ENCODE peak calls at places on chromosomes 1 and 21, in nine cellular contexts. One of them, this sample, is unnamed.

GRCh38 chr1:79785964-79786363 is 779.4 kb upstream of the ADGRL4 start:
- DNase-seq in AG04450: no peak
- DNase-seq in heart right ventricle: no peak
- DNase-seq in ovary: no peak
- DNase-seq in cardiac muscle cell: no peak
- DNase-seq in A549: no peak
- DNase-seq in foreskin fibroblast: no peak
- DNase-seq in AG04449: no peak
- DNase-seq in lower lobe of right lung: no peak
- DNase-seq in this sample: no peak

GRCh38 chr1:210262167-210262896 is 29.7 kb downstream of the SERTAD4 start:
- DNase-seq in ovary: peak; percentile 40
- DNase-seq in AG04450: peak; percentile 58
- DNase-seq in AG04449: no peak
- DNase-seq in A549: no peak
- DNase-seq in cardiac muscle cell: no peak
- DNase-seq in foreskin fibroblast: peak; percentile 94
- DNase-seq in heart right ventricle: peak; percentile 67
- DNase-seq in lower lobe of right lung: no peak
- DNase-seq in this sample: peak; percentile 94

GRCh38 chr1:240148333-240148732 is 56.6 kb downstream of the FMN2 start:
- DNase-seq in AG04449: no peak
- DNase-seq in heart right ventricle: no peak
- DNase-seq in A549: no peak
- DNase-seq in AG04450: no peak
- DNase-seq in lower lobe of right lung: no peak
- DNase-seq in cardiac muscle cell: no peak
- DNase-seq in ovary: no peak
- DNase-seq in foreskin fibroblast: no peak
- DNase-seq in this sample: no peak

GRCh38 chr21:15051652-15052554 is 12.9 kb downstream of the NRIP1 start:
- DNase-seq in lower lobe of right lung: no peak
- DNase-seq in foreskin fibroblast: no peak
- DNase-seq in cardiac muscle cell: peak; percentile 26
- DNase-seq in AG04450: no peak
- DNase-seq in AG04449: no peak
- DNase-seq in A549: no peak
- DNase-seq in heart right ventricle: no peak
- DNase-seq in ovary: no peak
- DNase-seq in this sample: no peak

GRCh38 chr1:119040906-119041305 is 52.8 kb upstream of the TBX15 start:
- DNase-seq in A549: no peak
- DNase-seq in AG04449: no peak
- DNase-seq in ovary: peak; percentile 41
- DNase-seq in lower lobe of right lung: no peak
- DNase-seq in foreskin fibroblast: peak; percentile 89
- DNase-seq in cardiac muscle cell: no peak
- DNase-seq in heart right ventricle: no peak
- DNase-seq in AG04450: peak; percentile 11
- DNase-seq in this sample: no peak

GRCh38 chr1:207805841-207806421 is 54.1 kb downstream of the CD46 start:
- DNase-seq in AG04449: peak; percentile 90
- DNase-seq in A549: peak; percentile 55
- DNase-seq in ovary: peak; percentile 60
- DNase-seq in foreskin fibroblast: peak; percentile 97
- DNase-seq in heart right ventricle: peak; percentile 79
- DNase-seq in lower lobe of right lung: peak; percentile 73
- DNase-seq in AG04450: peak; percentile 85
- DNase-seq in cardiac muscle cell: no peak
- DNase-seq in this sample: peak; percentile 92

GRCh38 chr1:154773551-154773950 is 96.5 kb downstream of the KCNN3 start:
- DNase-seq in AG04450: no peak
- DNase-seq in lower lobe of right lung: no peak
- DNase-seq in A549: no peak
- DNase-seq in foreskin fibroblast: no peak
- DNase-seq in ovary: peak; percentile 48
- DNase-seq in AG04449: no peak
- DNase-seq in cardiac muscle cell: no peak
- DNase-seq in heart right ventricle: no peak
- DNase-seq in this sample: no peak

GRCh38 chr1:113565621-113566020 is 175.3 kb downstream of the MAGI3 start:
- DNase-seq in foreskin fibroblast: no peak
- DNase-seq in cardiac muscle cell: no peak
- DNase-seq in A549: no peak
- DNase-seq in lower lobe of right lung: no peak
- DNase-seq in ovary: no peak
- DNase-seq in AG04450: no peak
- DNase-seq in AG04449: no peak
- DNase-seq in heart right ventricle: no peak
- DNase-seq in this sample: no peak

GRCh38 chr1:241639653-241640148 is 468 bp downstream of the CHML start:
- DNase-seq in heart right ventricle: peak; percentile 19
- DNase-seq in cardiac muscle cell: peak; percentile 27
- DNase-seq in A549: peak; percentile 65
- DNase-seq in foreskin fibroblast: no peak
- DNase-seq in ovary: peak; percentile 63
- DNase-seq in lower lobe of right lung: peak; percentile 77
- DNase-seq in AG04449: no peak
- DNase-seq in AG04450: no peak
- DNase-seq in this sample: peak; percentile 52

GRCh38 chr1:47442844-47443529 is 5.1 kb downstream of the FOXD2 start:
- DNase-seq in lower lobe of right lung: no peak
- DNase-seq in heart right ventricle: no peak
- DNase-seq in cardiac muscle cell: no peak
- DNase-seq in ovary: no peak
- DNase-seq in AG04449: no peak
- DNase-seq in foreskin fibroblast: no peak
- DNase-seq in AG04450: no peak
- DNase-seq in A549: no peak
- DNase-seq in this sample: no peak

GRCh38 chr1:36937371-36937770 is 96.9 kb downstream of the GRIK3 start:
- DNase-seq in AG04449: no peak
- DNase-seq in ovary: no peak
- DNase-seq in A549: no peak
- DNase-seq in heart right ventricle: no peak
- DNase-seq in foreskin fibroblast: no peak
- DNase-seq in lower lobe of right lung: no peak
- DNase-seq in AG04450: no peak
- DNase-seq in cardiac muscle cell: no peak
- DNase-seq in this sample: no peak

GRCh38 chr21:35375115-35375514 is 326.0 kb upstream of the RUNX1 start:
- DNase-seq in cardiac muscle cell: no peak
- DNase-seq in ovary: no peak
- DNase-seq in lower lobe of right lung: no peak
- DNase-seq in AG04449: peak; percentile 90
- DNase-seq in foreskin fibroblast: peak; percentile 86
- DNase-seq in heart right ventricle: no peak
- DNase-seq in A549: no peak
- DNase-seq in AG04450: peak; percentile 39
- DNase-seq in this sample: peak; percentile 42

GRCh38 chr1:69707103-69707502 is 139.4 kb downstream of the LRRC7 start:
- DNase-seq in heart right ventricle: no peak
- DNase-seq in AG04450: no peak
- DNase-seq in A549: no peak
- DNase-seq in cardiac muscle cell: no peak
- DNase-seq in lower lobe of right lung: no peak
- DNase-seq in ovary: no peak
- DNase-seq in foreskin fibroblast: no peak
- DNase-seq in AG04449: no peak
- DNase-seq in this sample: no peak

GRCh38 chr1:45512641-45513054 is 9.0 kb downstream of the PRDX1 start:
- DNase-seq in lower lobe of right lung: no peak
- DNase-seq in cardiac muscle cell: peak; percentile 76
- DNase-seq in ovary: no peak
- DNase-seq in AG04450: no peak
- DNase-seq in heart right ventricle: peak; percentile 65
- DNase-seq in AG04449: no peak
- DNase-seq in A549: no peak
- DNase-seq in foreskin fibroblast: peak; percentile 87
- DNase-seq in this sample: peak; percentile 58

GRCh38 chr21:38159355-38159754 is 97.4 kb upstream of the KCNJ15 start:
- DNase-seq in AG04449: peak; percentile 49
- DNase-seq in cardiac muscle cell: peak; percentile 77
- DNase-seq in AG04450: peak; percentile 74
- DNase-seq in A549: no peak
- DNase-seq in lower lobe of right lung: peak; percentile 62
- DNase-seq in heart right ventricle: peak; percentile 62
- DNase-seq in ovary: peak; percentile 59
- DNase-seq in foreskin fibroblast: peak; percentile 88
- DNase-seq in this sample: peak; percentile 89

GRCh38 chr1:66266756-66267155 is 267.2 kb upstream of the SGIP1 start:
- DNase-seq in cardiac muscle cell: no peak
- DNase-seq in AG04449: no peak
- DNase-seq in lower lobe of right lung: no peak
- DNase-seq in heart right ventricle: no peak
- DNase-seq in A549: no peak
- DNase-seq in foreskin fibroblast: no peak
- DNase-seq in ovary: no peak
- DNase-seq in AG04450: no peak
- DNase-seq in this sample: no peak

GRCh38 chr1:159854101-159854692 is 8.3 kb downstream of the VSIG8 start:
- DNase-seq in cardiac muscle cell: peak; percentile 70
- DNase-seq in AG04450: no peak
- DNase-seq in heart right ventricle: peak; percentile 86
- DNase-seq in ovary: peak; percentile 83
- DNase-seq in A549: peak; percentile 52
- DNase-seq in lower lobe of right lung: peak; percentile 89
- DNase-seq in AG04449: no peak
- DNase-seq in foreskin fibroblast: peak; percentile 82
- DNase-seq in this sample: peak; percentile 57

DNA sequence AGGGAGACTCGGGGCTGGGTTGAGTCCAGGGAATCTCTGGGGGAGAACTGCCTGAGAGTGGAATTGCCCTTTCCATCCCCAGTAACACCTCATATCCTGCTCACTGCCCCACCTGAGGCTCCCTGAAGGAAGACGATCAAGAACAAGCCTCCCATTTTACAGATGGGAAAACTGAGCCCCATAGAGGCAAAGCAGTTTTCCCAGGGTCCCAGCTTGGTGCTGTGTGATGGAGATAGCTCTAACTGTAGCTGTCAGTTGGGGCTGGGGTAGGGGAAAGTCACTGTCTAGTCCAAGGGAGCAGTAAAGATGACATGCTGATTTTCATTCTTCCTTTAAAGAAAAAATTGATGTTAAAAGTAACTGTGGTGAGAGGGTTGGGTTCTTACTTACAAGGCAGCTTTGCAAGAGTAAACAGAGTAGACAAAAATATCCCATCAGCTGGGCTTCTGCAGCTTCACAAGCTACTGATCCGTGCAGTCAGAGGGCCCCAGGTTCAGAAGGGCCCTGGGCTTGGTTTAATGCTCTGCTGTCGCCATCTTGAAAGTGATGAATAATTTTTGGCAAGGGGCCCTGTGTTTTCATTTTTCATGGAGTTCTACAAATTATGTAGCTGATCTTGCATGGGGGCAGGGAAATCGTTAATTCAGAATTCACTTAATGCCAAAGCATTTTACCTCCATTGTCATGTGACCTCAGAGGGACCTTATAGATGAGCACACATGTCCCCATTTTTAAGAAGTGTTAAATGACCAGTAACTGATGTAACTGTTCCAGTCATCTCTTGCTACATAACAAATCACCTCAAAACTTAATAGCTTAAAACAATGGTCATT is 17.6 kb upstream of the TNFRSF1B start:
- DNase-seq in foreskin fibroblast: no peak
- DNase-seq in AG04450: no peak
- DNase-seq in AG04449: no peak
- DNase-seq in A549: no peak
- DNase-seq in lower lobe of right lung: no peak
- DNase-seq in cardiac muscle cell: no peak
- DNase-seq in ovary: no peak
- DNase-seq in heart right ventricle: no peak
- DNase-seq in this sample: no peak
- H3K4me3 ChIP-seq in foreskin fibroblast: no peak overlapping the region
- H3K4me3 ChIP-seq in AG04450: no peak overlapping the region
- H3K4me3 ChIP-seq in AG04449: no peak overlapping the region
- H3K4me3 ChIP-seq in A549: no peak overlapping the region
- H3K4me3 ChIP-seq in lower lobe of right lung: no peak overlapping the region
- H3K4me3 ChIP-seq in cardiac muscle cell: no peak overlapping the region
- H3K4me3 ChIP-seq in ovary: no peak overlapping the region
- H3K4me3 ChIP-seq in heart right ventricle: no peak overlapping the region
- H3K4me3 ChIP-seq in this sample: no peak overlapping the region

DNA sequence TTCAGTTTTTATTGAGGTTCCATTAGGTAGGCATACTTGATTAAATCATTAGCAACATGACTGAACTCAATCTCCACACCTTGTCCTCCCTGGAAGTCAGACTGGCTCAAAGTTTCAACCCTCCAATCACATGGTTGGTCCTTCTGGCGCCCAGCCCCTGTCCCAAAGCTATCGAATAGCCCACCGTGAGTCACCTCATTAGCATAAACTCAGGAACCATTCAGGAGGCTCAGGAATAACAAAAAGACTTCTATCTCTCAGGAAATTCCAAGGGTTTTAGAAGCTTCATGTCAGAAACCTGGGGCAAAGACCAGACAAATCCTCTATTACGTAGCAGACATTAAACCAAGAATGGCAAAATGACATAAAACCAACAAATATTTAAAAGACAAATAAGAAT is 78.6 kb downstream of the RGS2 start:
- DNase-seq in A549: no peak
- DNase-seq in heart right ventricle: no peak
- DNase-seq in ovary: no peak
- DNase-seq in AG04450: no peak
- DNase-seq in AG04449: no peak
- DNase-seq in foreskin fibroblast: no peak
- DNase-seq in lower lobe of right lung: no peak
- DNase-seq in cardiac muscle cell: no peak
- DNase-seq in this sample: no peak
- TF ChIP-seq CTCF in A549: no peak
- TF ChIP-seq CTCF in heart right ventricle: no peak
- TF ChIP-seq CTCF in ovary: no peak
- TF ChIP-seq CTCF in AG04450: no peak
- TF ChIP-seq CTCF in AG04449: no peak
- TF ChIP-seq CTCF in foreskin fibroblast: no peak
- TF ChIP-seq CTCF in lower lobe of right lung: no peak
- TF ChIP-seq CTCF in cardiac muscle cell: no peak
- TF ChIP-seq CTCF in this sample: no peak

DNA sequence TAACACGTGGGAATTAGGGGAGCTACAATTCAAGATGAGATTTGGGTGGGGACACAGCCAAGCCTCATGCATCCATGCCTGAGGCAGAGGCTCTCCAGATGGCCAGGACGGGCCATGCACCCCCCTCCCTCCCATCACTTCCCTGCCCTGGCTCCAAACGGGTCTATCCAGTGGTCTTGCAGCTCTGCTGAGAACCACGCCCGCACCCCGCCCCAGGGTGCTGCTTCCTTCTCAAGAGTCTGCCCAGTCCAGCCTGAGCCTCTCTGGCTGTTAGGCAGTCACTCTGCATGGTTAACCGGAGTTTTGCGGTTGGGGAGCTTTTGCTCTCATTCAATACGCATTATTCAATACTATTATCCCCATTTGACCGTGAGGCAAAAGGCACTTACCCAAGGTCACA is 131.5 kb upstream of the TMEM51 start:
- DNase-seq in heart right ventricle: no peak
- DNase-seq in AG04449: no peak
- DNase-seq in lower lobe of right lung: no peak
- DNase-seq in A549: no peak
- DNase-seq in ovary: no peak
- DNase-seq in cardiac muscle cell: no peak
- DNase-seq in AG04450: no peak
- DNase-seq in foreskin fibroblast: no peak
- DNase-seq in this sample: no peak
- H3K4me3 ChIP-seq in heart right ventricle: no peak overlapping the region
- H3K4me3 ChIP-seq in AG04449: no peak overlapping the region
- H3K4me3 ChIP-seq in lower lobe of right lung: no peak overlapping the region
- H3K4me3 ChIP-seq in A549: no peak overlapping the region
- H3K4me3 ChIP-seq in ovary: no peak overlapping the region
- H3K4me3 ChIP-seq in cardiac muscle cell: no peak overlapping the region
- H3K4me3 ChIP-seq in AG04450: no peak overlapping the region
- H3K4me3 ChIP-seq in foreskin fibroblast: no peak overlapping the region
- H3K4me3 ChIP-seq in this sample: no peak overlapping the region

GRCh38 chr1:54507471-54507870 is 40.6 kb upstream of the ACOT11 start:
- DNase-seq in heart right ventricle: no peak
- DNase-seq in foreskin fibroblast: no peak
- DNase-seq in AG04450: no peak
- DNase-seq in AG04449: no peak
- DNase-seq in ovary: no peak
- DNase-seq in lower lobe of right lung: no peak
- DNase-seq in A549: no peak
- DNase-seq in cardiac muscle cell: no peak
- DNase-seq in this sample: no peak
- TF ChIP-seq CTCF in heart right ventricle: no peak
- TF ChIP-seq CTCF in foreskin fibroblast: no peak
- TF ChIP-seq CTCF in AG04450: no peak
- TF ChIP-seq CTCF in AG04449: no peak
- TF ChIP-seq CTCF in ovary: no peak
- TF ChIP-seq CTCF in lower lobe of right lung: no peak
- TF ChIP-seq CTCF in A549: no peak
- TF ChIP-seq CTCF in cardiac muscle cell: no peak
- TF ChIP-seq CTCF in this sample: no peak